ENCODE peak calls at places on chromosomes 11 and 22, in eight cellular contexts. U is testis, W is adrenal gland, L is fibroblast of pulmonary artery, S is A549, Q is tibial nerve, H is fibroblast of villous mesenchyme, C is cardiac fibroblast. M is an unnamed sample.

GRCh38 chr11:12212181-12212820 is 101.9 kb downstream of the MICAL2 start:
- DNase-seq in U (no peak), W (no peak), L (no peak), S (no peak), Q (no peak), H (no peak), C (no peak), M (no peak)

GRCh38 chr11:45942381-45942780 is 19.9 kb downstream of the LARGE2 start:
- DNase-seq in U (no peak), W (no peak), L (no peak), S (no peak), Q (no peak), H (no peak), C (no peak), M (no peak)

GRCh38 chr11:17640493-17641164 is 78.7 kb upstream of the MYOD1 start:
- DNase-seq in U (no peak), W (no peak), L (no peak), S (no peak), Q (no peak), H (no peak), C (no peak), M (no peak)

GRCh38 chr22:25567305-25567704 is 2.8 kb downstream of the GRK3 start:
- DNase-seq in U (no peak), W (no peak), L (no peak), S (no peak), Q (no peak), H (no peak), C (no peak), M (no peak)

GRCh38 chr11:117585631-117586030 is 211.4 kb downstream of the DSCAML1 start:
- DNase-seq in U (no peak), W (no peak), L (no peak), S (no peak), Q (no peak), H (no peak), C (no peak), M (no peak)

GRCh38 chr11:17687946-17688670 is 31.3 kb upstream of the MYOD1 start:
- DNase-seq in U (no peak), W (no peak), L (no peak), S (no peak), Q (no peak), H (peak; percentile 22), C (no peak), M (no peak)

GRCh38 chr11:62025429-62026105 is 58.1 kb upstream of the FTH1 start:
- DNase-seq in U (peak; percentile 57), W (peak; percentile 49), L (peak; percentile 100), S (peak; percentile 95), Q (peak; percentile 32), H (peak; percentile 99), C (peak; percentile 99), M (peak; percentile 76)

GRCh38 chr11:7520011-7520942 is 6.5 kb downstream of the PPFIBP2 start:
- DNase-seq in U (no peak), W (no peak), L (no peak), S (no peak), Q (no peak), H (peak; percentile 31), C (no peak), M (no peak)

GRCh38 chr11:92775277-92775676 is 194.2 kb upstream of the MTNR1B start:
- DNase-seq in U (no peak), W (no peak), L (no peak), S (no peak), Q (no peak), H (no peak), C (no peak), M (no peak)

GRCh38 chr22:46387748-46388147 is 52.2 kb downstream of the TRMU start:
- DNase-seq in U (no peak), W (no peak), L (no peak), S (no peak), Q (no peak), H (no peak), C (no peak), M (no peak)

GRCh38 chr11:12686246-12687060 is 12.2 kb downstream of the TEAD1 start:
- DNase-seq in U (no peak), W (no peak), L (no peak), S (no peak), Q (no peak), H (no peak), C (no peak), M (no peak)

GRCh38 chr11:47881145-47881544 is 33.0 kb upstream of the NUP160 start:
- DNase-seq in U (peak; percentile 29), W (peak; percentile 16), L (peak; percentile 31), S (peak; percentile 35), Q (no peak), H (no peak), C (peak; percentile 65), M (no peak)

GRCh38 chr11:47879259-47880184 is 31.4 kb upstream of the NUP160 start:
- DNase-seq in U (no peak), W (no peak), L (no peak), S (no peak), Q (no peak), H (no peak), C (no peak), M (no peak)
- H3K4me3 ChIP-seq in U (no peak overlapping the region), W (no peak overlapping the region), L (no peak overlapping the region), S (no peak overlapping the region), Q (no peak overlapping the region), H (no peak overlapping the region), C (no peak overlapping the region), M (no peak overlapping the region)

DNA sequence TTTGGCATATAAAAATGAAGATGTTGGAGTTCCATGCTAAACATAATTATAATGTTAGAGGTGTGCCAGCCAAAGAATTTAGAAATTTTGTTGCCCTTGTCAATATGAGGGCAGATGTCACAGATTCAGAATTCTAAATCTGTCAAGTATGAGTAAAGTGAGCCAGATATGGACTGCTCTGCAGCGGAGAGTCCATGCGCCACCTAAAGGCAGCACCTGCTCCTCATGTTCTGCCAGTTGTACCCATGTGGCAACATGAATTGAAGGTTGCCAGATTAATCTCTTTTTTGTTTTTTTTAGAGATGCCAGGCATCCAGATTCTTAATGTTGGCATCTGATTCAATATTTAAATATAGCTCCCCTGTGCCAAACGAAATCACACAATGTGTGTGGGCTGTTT is 678.6 kb upstream of the ANO5 start:
- DNase-seq in U (peak; percentile 35), W (no peak), L (no peak), S (peak; percentile 37), Q (no peak), H (no peak), C (no peak), M (no peak)
- TF ChIP-seq CTCF in U (no peak), W (no peak), L (no peak), S (peak; percentile 44), Q (no peak), H (no peak), C (no peak), M (no peak)

GRCh38 chr22:19176732-19177131 is 1.8 kb downstream of the SLC25A1 start:
- DNase-seq in U (no peak), W (no peak), L (no peak), S (no peak), Q (no peak), H (no peak), C (no peak), M (no peak)
- H3K4me3 ChIP-seq in U (no peak overlapping the region), W (no peak overlapping the region), L (peak overlapping the region; percentile 66), S (no peak overlapping the region), Q (no peak overlapping the region), H (peak overlapping the region; percentile 71), C (peak overlapping the region; percentile 55), M (no peak overlapping the region)

GRCh38 chr11:68121067-68121899 is at the start of gene CHKA:
- DNase-seq in U (peak; percentile 96), W (peak; percentile 95), L (peak; percentile 90), S (peak; percentile 91), Q (peak; percentile 87), H (peak; percentile 93), C (peak; percentile 95), M (peak; percentile 95)
- TF ChIP-seq CTCF in U (no peak), W (no peak), L (no peak), S (no peak), Q (no peak), H (no peak), C (no peak), M (no peak)

GRCh38 chr11:57901756-57902155 is 121.9 kb upstream of the OR9Q1 start:
- DNase-seq in U (no peak), W (no peak), L (no peak), S (no peak), Q (no peak), H (no peak), C (no peak), M (no peak)

GRCh38 chr11:57903011-57903410 is 120.7 kb upstream of the OR9Q1 start:
- DNase-seq in U (no peak), W (no peak), L (no peak), S (no peak), Q (no peak), H (no peak), C (no peak), M (no peak)

GRCh38 chr11:57904369-57904768 is 119.3 kb upstream of the OR9Q1 start:
- DNase-seq in U (no peak), W (no peak), L (no peak), S (no peak), Q (no peak), H (no peak), C (no peak), M (no peak)

GRCh38 chr11:57905439-57905838 is 118.2 kb upstream of the OR9Q1 start:
- DNase-seq in U (no peak), W (no peak), L (no peak), S (no peak), Q (no peak), H (no peak), C (no peak), M (peak; percentile 25)

GRCh38 chr11:57903441-57904123 is 120.1 kb upstream of the OR9Q1 start:
- DNase-seq in U (no peak), W (peak; percentile 9), L (no peak), S (peak; percentile 45), Q (no peak), H (no peak), C (no peak), M (peak; percentile 80)
- H3K4me3 ChIP-seq in U (no peak overlapping the region), W (no peak overlapping the region), L (no peak overlapping the region), S (no peak overlapping the region), Q (no peak overlapping the region), H (no peak overlapping the region), C (no peak overlapping the region), M (no peak overlapping the region)

M was measured in transverse colon.